ENCODE peak calls at places on chromosomes 3 and 15, in seven cellular contexts. One of them, this sample, is unnamed. For H3K9me3, the result is how much of the 10 kb centered on the place peaks cover.

GRCh38 chr3:146577662-146578061 is 27.5 kb downstream of the PLSCR5 start:
- DNase-seq in heart left ventricle: no peak
- DNase-seq in CD4-positive, alpha-beta T cell: no peak
- DNase-seq in neuronal stem cell: no peak
- DNase-seq in OCI-LY7: peak
- DNase-seq in adrenal gland: peak
- DNase-seq in trophoblast cell: peak
- DNase-seq in this sample: no peak

GRCh38 chr15:81049835-81050234 is 49.1 kb downstream of the TLNRD1 start:
- DNase-seq in heart left ventricle: no peak
- DNase-seq in CD4-positive, alpha-beta T cell: no peak
- DNase-seq in neuronal stem cell: no peak
- DNase-seq in OCI-LY7: no peak
- DNase-seq in adrenal gland: no peak
- DNase-seq in trophoblast cell: no peak
- DNase-seq in this sample: no peak

GRCh38 chr3:33874815-33875214 is 76.4 kb downstream of the PDCD6IP start:
- DNase-seq in heart left ventricle: no peak
- DNase-seq in CD4-positive, alpha-beta T cell: no peak
- DNase-seq in neuronal stem cell: no peak
- DNase-seq in OCI-LY7: no peak
- DNase-seq in adrenal gland: no peak
- DNase-seq in trophoblast cell: no peak
- DNase-seq in this sample: no peak

GRCh38 chr3:197374951-197375560 is 76.6 kb upstream of the DLG1 start:
- DNase-seq in heart left ventricle: no peak
- DNase-seq in CD4-positive, alpha-beta T cell: no peak
- DNase-seq in neuronal stem cell: no peak
- DNase-seq in OCI-LY7: no peak
- DNase-seq in adrenal gland: no peak
- DNase-seq in trophoblast cell: no peak
- DNase-seq in this sample: no peak

GRCh38 chr3:152737021-152737908 is 97.7 kb upstream of the P2RY1 start:
- DNase-seq in heart left ventricle: peak
- DNase-seq in CD4-positive, alpha-beta T cell: no peak
- DNase-seq in neuronal stem cell: no peak
- DNase-seq in OCI-LY7: no peak
- DNase-seq in adrenal gland: no peak
- DNase-seq in trophoblast cell: no peak
- DNase-seq in this sample: no peak

GRCh38 chr3:174697310-174697709 is 161.8 kb upstream of the NAALADL2 start:
- DNase-seq in heart left ventricle: no peak
- DNase-seq in CD4-positive, alpha-beta T cell: no peak
- DNase-seq in neuronal stem cell: no peak
- DNase-seq in OCI-LY7: no peak
- DNase-seq in adrenal gland: no peak
- DNase-seq in trophoblast cell: no peak
- DNase-seq in this sample: no peak

GRCh38 chr3:139421034-139421433 is 31.6 kb upstream of the COPB2 start:
- DNase-seq in heart left ventricle: no peak
- DNase-seq in CD4-positive, alpha-beta T cell: no peak
- DNase-seq in neuronal stem cell: no peak
- DNase-seq in OCI-LY7: no peak
- DNase-seq in adrenal gland: no peak
- DNase-seq in trophoblast cell: no peak
- DNase-seq in this sample: no peak

GRCh38 chr15:65916664-65917406 is 47.5 kb downstream of the RAB11A start:
- DNase-seq in heart left ventricle: peak
- DNase-seq in CD4-positive, alpha-beta T cell: no peak
- DNase-seq in neuronal stem cell: peak
- DNase-seq in OCI-LY7: peak
- DNase-seq in adrenal gland: peak
- DNase-seq in trophoblast cell: peak
- DNase-seq in this sample: no peak

GRCh38 chr3:114453296-114453888 is 159.6 kb downstream of the TIGIT start:
- DNase-seq in heart left ventricle: no peak
- DNase-seq in CD4-positive, alpha-beta T cell: no peak
- DNase-seq in neuronal stem cell: no peak
- DNase-seq in OCI-LY7: no peak
- DNase-seq in adrenal gland: no peak
- DNase-seq in trophoblast cell: no peak
- DNase-seq in this sample: no peak

GRCh38 chr3:188421836-188422540 is 268.0 kb downstream of the LPP start:
- DNase-seq in heart left ventricle: peak
- DNase-seq in CD4-positive, alpha-beta T cell: no peak
- DNase-seq in neuronal stem cell: no peak
- DNase-seq in OCI-LY7: peak
- DNase-seq in adrenal gland: no peak
- DNase-seq in trophoblast cell: no peak
- DNase-seq in this sample: no peak

GRCh38 chr3:30303770-30304169 is 302.6 kb upstream of the TGFBR2 start:
- DNase-seq in heart left ventricle: no peak
- DNase-seq in CD4-positive, alpha-beta T cell: no peak
- DNase-seq in neuronal stem cell: no peak
- DNase-seq in OCI-LY7: no peak
- DNase-seq in adrenal gland: no peak
- DNase-seq in trophoblast cell: no peak
- DNase-seq in this sample: no peak

GRCh38 chr3:196216681-196217211 is 412 bp downstream of the SLC51A start:
- DNase-seq in heart left ventricle: no peak
- DNase-seq in CD4-positive, alpha-beta T cell: no peak
- DNase-seq in neuronal stem cell: no peak
- DNase-seq in OCI-LY7: no peak
- DNase-seq in adrenal gland: no peak
- DNase-seq in trophoblast cell: no peak
- DNase-seq in this sample: no peak

GRCh38 chr3:127467386-127467785 is 123.1 kb downstream of the TPRA1 start:
- DNase-seq in heart left ventricle: no peak
- DNase-seq in CD4-positive, alpha-beta T cell: no peak
- DNase-seq in neuronal stem cell: no peak
- DNase-seq in OCI-LY7: no peak
- DNase-seq in adrenal gland: no peak
- DNase-seq in trophoblast cell: no peak
- DNase-seq in this sample: no peak

GRCh38 chr3:35965908-35966307 is 326.6 kb downstream of the ARPP21 start:
- DNase-seq in heart left ventricle: no peak
- DNase-seq in CD4-positive, alpha-beta T cell: no peak
- DNase-seq in neuronal stem cell: peak
- DNase-seq in OCI-LY7: peak
- DNase-seq in adrenal gland: no peak
- DNase-seq in trophoblast cell: no peak
- DNase-seq in this sample: no peak

GRCh38 chr15:66053991-66054390 is 184.7 kb downstream of the RAB11A start:
- DNase-seq in heart left ventricle: peak
- DNase-seq in CD4-positive, alpha-beta T cell: no peak
- DNase-seq in neuronal stem cell: no peak
- DNase-seq in OCI-LY7: no peak
- DNase-seq in adrenal gland: no peak
- DNase-seq in trophoblast cell: no peak
- DNase-seq in this sample: no peak

GRCh38 chr15:71788646-71789579 is 21.4 kb upstream of the NR2E3 start:
- DNase-seq in heart left ventricle: no peak
- DNase-seq in CD4-positive, alpha-beta T cell: no peak
- DNase-seq in neuronal stem cell: no peak
- DNase-seq in OCI-LY7: no peak
- DNase-seq in adrenal gland: no peak
- DNase-seq in trophoblast cell: no peak
- DNase-seq in this sample: no peak

GRCh38 chr15:25175033-25175788 is 220.4 kb downstream of the SNRPN start:
- DNase-seq in heart left ventricle: peak
- DNase-seq in CD4-positive, alpha-beta T cell: no peak
- DNase-seq in neuronal stem cell: no peak
- DNase-seq in OCI-LY7: no peak
- DNase-seq in adrenal gland: peak
- DNase-seq in trophoblast cell: no peak
- DNase-seq in this sample: peak

GRCh38 chr15:25175789-25176615 is 221.2 kb downstream of the SNRPN start:
- DNase-seq in heart left ventricle: peak
- DNase-seq in CD4-positive, alpha-beta T cell: no peak
- DNase-seq in neuronal stem cell: no peak
- DNase-seq in OCI-LY7: no peak
- DNase-seq in adrenal gland: peak
- DNase-seq in trophoblast cell: no peak
- DNase-seq in this sample: peak

GRCh38 chr15:25176991-25177954 is 222.5 kb downstream of the SNRPN start:
- DNase-seq in heart left ventricle: peak
- DNase-seq in CD4-positive, alpha-beta T cell: no peak
- DNase-seq in neuronal stem cell: no peak
- DNase-seq in OCI-LY7: no peak
- DNase-seq in adrenal gland: peak
- DNase-seq in trophoblast cell: no peak
- DNase-seq in this sample: peak

GRCh38 chr15:25177955-25178801 is 223.4 kb downstream of the SNRPN start:
- DNase-seq in heart left ventricle: peak
- DNase-seq in CD4-positive, alpha-beta T cell: no peak
- DNase-seq in neuronal stem cell: no peak
- DNase-seq in OCI-LY7: no peak
- DNase-seq in adrenal gland: peak
- DNase-seq in trophoblast cell: no peak
- DNase-seq in this sample: no peak

DNA sequence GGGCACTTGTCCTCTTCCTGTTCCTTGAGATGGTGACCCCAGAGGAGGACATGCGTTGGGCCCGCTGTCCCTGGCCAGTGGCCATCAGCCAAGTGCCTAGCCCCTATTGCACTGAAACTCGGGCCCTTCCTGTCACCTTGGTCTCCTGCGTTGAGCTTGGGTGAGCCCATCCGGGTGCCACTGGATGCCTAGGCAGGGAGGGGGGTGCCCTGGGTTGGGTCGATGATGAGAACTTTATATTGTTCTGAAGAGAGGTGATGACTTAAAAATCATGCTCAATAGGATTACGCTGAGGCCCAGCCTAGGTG is 221.8 kb downstream of the SNRPN start:
- DNase-seq in heart left ventricle: peak
- DNase-seq in CD4-positive, alpha-beta T cell: no peak
- DNase-seq in neuronal stem cell: no peak
- DNase-seq in OCI-LY7: no peak
- DNase-seq in adrenal gland: peak
- DNase-seq in trophoblast cell: no peak
- DNase-seq in this sample: peak
- H3K9me3 ChIP-seq in heart left ventricle: under half
- H3K9me3 ChIP-seq in CD4-positive, alpha-beta T cell: half or more
- H3K9me3 ChIP-seq in neuronal stem cell: half or more
- H3K9me3 ChIP-seq in OCI-LY7: under half
- H3K9me3 ChIP-seq in adrenal gland: under half
- H3K9me3 ChIP-seq in trophoblast cell: half or more
- H3K9me3 ChIP-seq in this sample: under half

DNA sequence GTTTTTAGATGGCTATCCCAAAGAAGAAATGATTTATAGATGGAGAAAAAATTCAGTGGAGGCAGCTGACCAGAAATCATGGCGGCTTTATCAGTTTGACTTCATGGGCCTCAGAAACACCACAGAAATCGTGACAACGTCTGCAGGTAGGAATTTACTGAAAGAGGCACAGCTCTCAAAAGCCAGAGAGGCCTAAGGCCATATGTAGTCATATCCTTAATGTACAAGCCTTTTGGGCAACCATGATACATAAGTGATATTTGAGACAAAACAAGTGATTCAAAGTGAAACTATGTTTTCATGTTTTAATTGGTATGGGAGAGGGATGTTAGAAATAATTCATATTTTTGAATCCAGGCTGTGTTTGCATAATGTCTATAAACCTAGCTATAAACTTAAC is 509.7 kb downstream of the GABRG3 start:
- DNase-seq in heart left ventricle: no peak
- DNase-seq in CD4-positive, alpha-beta T cell: no peak
- DNase-seq in neuronal stem cell: no peak
- DNase-seq in OCI-LY7: no peak
- DNase-seq in adrenal gland: no peak
- DNase-seq in trophoblast cell: no peak
- DNase-seq in this sample: no peak
- H3K9me3 ChIP-seq in heart left ventricle: under half
- H3K9me3 ChIP-seq in CD4-positive, alpha-beta T cell: under half
- H3K9me3 ChIP-seq in neuronal stem cell: under half
- H3K9me3 ChIP-seq in OCI-LY7: under half
- H3K9me3 ChIP-seq in adrenal gland: under half
- H3K9me3 ChIP-seq in trophoblast cell: under half
- H3K9me3 ChIP-seq in this sample: under half

DNA sequence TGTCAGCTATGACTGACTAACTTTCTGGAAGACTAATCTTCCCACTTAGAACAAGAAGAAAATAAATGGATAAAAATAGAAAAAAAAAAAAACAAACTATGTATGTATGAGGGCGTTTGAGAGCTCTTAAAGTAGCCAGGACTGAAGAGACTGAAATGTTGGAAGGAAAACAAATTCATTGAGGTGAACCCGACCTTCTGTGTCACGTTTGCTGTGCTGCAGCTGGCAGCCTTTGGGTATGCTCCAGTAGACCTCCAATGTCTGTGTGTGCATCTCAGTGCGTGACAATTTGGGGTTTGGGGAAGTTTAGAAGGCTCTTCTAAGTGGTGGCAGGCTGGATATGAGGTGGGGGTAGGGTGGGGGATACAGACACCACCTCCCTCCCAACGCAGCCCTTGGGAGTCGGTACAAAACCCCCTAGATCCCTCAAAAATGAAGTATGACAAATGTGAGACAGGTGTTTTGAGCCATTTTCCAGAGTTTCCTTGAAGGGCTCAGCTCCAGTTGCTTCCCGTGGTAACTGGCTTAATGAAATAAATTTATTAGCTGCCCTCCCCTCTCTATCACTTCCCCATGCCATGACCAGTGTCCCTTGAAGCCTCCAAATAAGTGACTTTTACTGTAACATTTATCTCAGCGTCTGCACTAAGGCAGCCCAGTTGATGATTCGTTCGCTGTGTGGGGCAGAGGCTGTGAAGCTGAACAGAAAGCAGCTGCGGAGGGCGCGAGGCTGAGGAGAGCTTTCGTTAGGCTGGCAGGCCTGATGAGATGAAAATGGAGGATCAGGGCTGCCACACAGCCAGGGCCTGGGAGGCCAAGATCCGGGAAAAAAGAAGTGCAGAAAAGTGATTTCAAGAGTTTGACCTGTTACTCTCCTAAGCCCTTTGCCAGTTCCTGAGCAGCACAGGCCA is 34.9 kb upstream of the GABRB3 start:
- DNase-seq in heart left ventricle: no peak
- DNase-seq in CD4-positive, alpha-beta T cell: no peak
- DNase-seq in neuronal stem cell: no peak
- DNase-seq in OCI-LY7: no peak
- DNase-seq in adrenal gland: no peak
- DNase-seq in trophoblast cell: no peak
- DNase-seq in this sample: no peak
- H3K9me3 ChIP-seq in heart left ventricle: under half
- H3K9me3 ChIP-seq in CD4-positive, alpha-beta T cell: under half
- H3K9me3 ChIP-seq in neuronal stem cell: under half
- H3K9me3 ChIP-seq in OCI-LY7: under half
- H3K9me3 ChIP-seq in adrenal gland: under half
- H3K9me3 ChIP-seq in trophoblast cell: under half
- H3K9me3 ChIP-seq in this sample: under half

GRCh38 chr15:33048255-33048654 is 146.3 kb downstream of the FMN1 start:
- DNase-seq in heart left ventricle: no peak
- DNase-seq in CD4-positive, alpha-beta T cell: no peak
- DNase-seq in neuronal stem cell: peak
- DNase-seq in OCI-LY7: peak
- DNase-seq in adrenal gland: no peak
- DNase-seq in trophoblast cell: no peak
- DNase-seq in this sample: no peak

GRCh38 chr15:33047077-33047476 is 147.4 kb downstream of the FMN1 start:
- DNase-seq in heart left ventricle: no peak
- DNase-seq in CD4-positive, alpha-beta T cell: no peak
- DNase-seq in neuronal stem cell: no peak
- DNase-seq in OCI-LY7: no peak
- DNase-seq in adrenal gland: no peak
- DNase-seq in trophoblast cell: no peak
- DNase-seq in this sample: no peak

GRCh38 chr15:33055962-33056361 is 138.6 kb downstream of the FMN1 start:
- DNase-seq in heart left ventricle: no peak
- DNase-seq in CD4-positive, alpha-beta T cell: no peak
- DNase-seq in neuronal stem cell: no peak
- DNase-seq in OCI-LY7: no peak
- DNase-seq in adrenal gland: no peak
- DNase-seq in trophoblast cell: no peak
- DNase-seq in this sample: no peak

GRCh38 chr15:33051528-33051927 is 143.0 kb downstream of the FMN1 start:
- DNase-seq in heart left ventricle: no peak
- DNase-seq in CD4-positive, alpha-beta T cell: no peak
- DNase-seq in neuronal stem cell: no peak
- DNase-seq in OCI-LY7: no peak
- DNase-seq in adrenal gland: no peak
- DNase-seq in trophoblast cell: no peak
- DNase-seq in this sample: no peak
- H3K9me3 ChIP-seq in heart left ventricle: under half
- H3K9me3 ChIP-seq in CD4-positive, alpha-beta T cell: under half
- H3K9me3 ChIP-seq in neuronal stem cell: under half
- H3K9me3 ChIP-seq in OCI-LY7: under half
- H3K9me3 ChIP-seq in adrenal gland: under half
- H3K9me3 ChIP-seq in trophoblast cell: under half
- H3K9me3 ChIP-seq in this sample: under half